ENCODE peak calls at places on chromosomes 3 and 15, in four cellular contexts. P is HCT116, D is neural progenitor cell, Z is hepatocyte. X is an unnamed sample. For H3K4me1, the result is how much of the 10 kb centered on the place peaks cover.

GRCh38 chr15:32123473-32123872 is 93.2 kb downstream of the CHRNA7 start:
- DNase-seq in Z (no peak), P (no peak), D (no peak), X (no peak)

GRCh38 chr3:52299815-52300611 is 12.4 kb downstream of the GLYCTK start:
- DNase-seq in Z (peak), D (peak), P (no peak), X (no peak)

GRCh38 chr3:169966951-169967915 is 626 bp downstream of the SEC62 start:
- DNase-seq in D (peak), P (no peak), Z (peak), X (peak)

GRCh38 chr3:58411036-58411435 is 22.6 kb downstream of the PDHB start:
- DNase-seq in P (no peak), Z (no peak), D (no peak), X (no peak)

GRCh38 chr3:177729939-177730700 is 532.8 kb upstream of the TBL1XR1 start:
- DNase-seq in Z (no peak), D (no peak), P (no peak), X (no peak)

GRCh38 chr3:105367063-105367405 is 325 bp downstream of the ALCAM start:
- DNase-seq in D (peak), P (no peak), Z (peak), X (peak)

GRCh38 chr3:196198771-196199753 is 12.1 kb downstream of the ZDHHC19 start:
- DNase-seq in D (no peak), Z (no peak), P (no peak), X (no peak)

GRCh38 chr3:45491344-45491743 is 103.0 kb downstream of the LARS2 start:
- DNase-seq in P (no peak), Z (no peak), D (no peak), X (no peak)

GRCh38 chr15:60941448-60941847 is 287.7 kb downstream of the RORA start:
- DNase-seq in P (no peak), Z (no peak), D (no peak), X (no peak)

GRCh38 chr3:151224268-151224909 is 21.4 kb upstream of the GPR171 start:
- DNase-seq in P (no peak), D (no peak), Z (no peak), X (no peak)
- H3K4me1 ChIP-seq in P (under half), D (under half), Z (under half), X (under half)

DNA sequence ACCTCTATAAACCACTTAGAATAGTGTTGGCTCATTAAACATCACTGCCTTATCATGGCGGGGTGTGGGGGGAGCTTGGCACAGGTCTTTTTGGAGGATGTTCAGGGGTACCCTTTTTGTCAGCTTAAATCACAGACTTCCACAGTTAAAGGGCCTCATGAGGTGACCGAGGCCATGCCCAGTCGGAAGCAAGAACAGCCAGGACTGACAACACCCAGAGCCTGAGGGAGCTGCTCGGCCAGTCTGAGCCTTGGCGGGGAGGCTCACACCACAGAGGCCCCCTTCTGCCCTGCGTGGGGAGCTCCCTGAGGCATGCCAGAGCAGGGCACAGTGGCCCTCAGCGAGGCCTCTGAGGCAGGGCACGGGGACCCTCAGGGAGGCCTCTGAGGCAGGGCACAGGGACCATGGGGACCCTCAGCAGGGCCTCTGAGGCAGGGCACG is 49.5 kb downstream of the UMPS start:
- DNase-seq in Z (no peak), D (no peak), P (no peak), X (no peak)
- H3K4me3 ChIP-seq in Z (no peak), D (no peak), P (no peak), X (no peak)

GRCh38 chr15:57172925-57173324 is 203.4 kb upstream of the CGNL1 start:
- DNase-seq in Z (no peak), P (no peak), D (no peak), X (no peak)
- H3K4me1 ChIP-seq in Z (under half), P (under half), D (under half), X (under half)

DNA sequence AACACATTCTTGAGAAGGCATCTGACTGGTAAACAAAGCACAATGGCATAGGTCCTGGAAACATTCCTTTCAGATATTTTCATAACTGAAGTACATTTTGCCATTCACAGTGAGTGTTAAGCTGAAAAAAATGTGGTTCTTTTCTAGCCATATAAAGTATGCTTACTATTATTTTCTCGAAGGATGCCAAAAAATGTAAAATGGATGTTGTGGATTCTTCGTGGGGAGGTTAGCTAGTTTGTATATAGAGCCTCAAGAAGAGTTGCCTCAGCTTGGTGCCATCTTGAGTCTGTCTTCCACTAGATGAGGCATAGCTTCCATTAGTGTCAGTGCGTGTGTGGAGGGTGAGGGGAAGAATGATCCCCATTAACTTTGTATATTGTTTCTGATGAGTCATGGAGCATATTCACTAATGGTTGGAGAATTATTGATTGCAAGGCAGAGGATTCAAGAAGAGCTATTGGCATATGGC is 4.1 kb downstream of the MBNL1 start:
- DNase-seq in Z (no peak), D (no peak), P (no peak), X (no peak)
- H3K4me3 ChIP-seq in Z (no peak), D (no peak), P (no peak), X (no peak)

GRCh38 chr3:184339016-184339415 is 1.6 kb downstream of the FAM131A start:
- DNase-seq in D (no peak), P (no peak), Z (no peak), X (no peak)
- H3K4me1 ChIP-seq in D (under half), P (under half), Z (under half), X (under half)

DNA sequence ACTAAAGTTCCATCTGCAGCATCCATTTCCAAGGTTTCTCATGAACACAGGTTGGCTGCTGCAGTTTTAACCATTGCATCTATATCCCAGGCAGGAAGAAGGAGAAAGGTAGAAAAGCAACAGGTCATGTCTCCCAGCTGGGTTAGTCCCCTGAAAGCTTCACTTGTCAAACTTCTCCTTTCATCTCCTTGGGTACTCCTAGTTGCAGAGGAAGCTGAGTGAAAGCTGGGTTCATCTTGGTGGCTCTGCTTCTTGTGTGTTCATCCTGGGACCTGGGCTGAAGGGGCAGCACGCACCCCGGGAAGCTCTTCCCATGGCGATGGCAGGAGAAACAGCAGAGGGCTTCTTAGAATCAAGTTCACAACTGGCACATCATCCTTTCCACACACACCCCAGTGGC is 61.3 kb upstream of the NR2C2 start:
- DNase-seq in D (no peak), Z (no peak), P (no peak), X (no peak)
- H3K4me3 ChIP-seq in D (no peak), Z (no peak), P (no peak), X (no peak)

DNA sequence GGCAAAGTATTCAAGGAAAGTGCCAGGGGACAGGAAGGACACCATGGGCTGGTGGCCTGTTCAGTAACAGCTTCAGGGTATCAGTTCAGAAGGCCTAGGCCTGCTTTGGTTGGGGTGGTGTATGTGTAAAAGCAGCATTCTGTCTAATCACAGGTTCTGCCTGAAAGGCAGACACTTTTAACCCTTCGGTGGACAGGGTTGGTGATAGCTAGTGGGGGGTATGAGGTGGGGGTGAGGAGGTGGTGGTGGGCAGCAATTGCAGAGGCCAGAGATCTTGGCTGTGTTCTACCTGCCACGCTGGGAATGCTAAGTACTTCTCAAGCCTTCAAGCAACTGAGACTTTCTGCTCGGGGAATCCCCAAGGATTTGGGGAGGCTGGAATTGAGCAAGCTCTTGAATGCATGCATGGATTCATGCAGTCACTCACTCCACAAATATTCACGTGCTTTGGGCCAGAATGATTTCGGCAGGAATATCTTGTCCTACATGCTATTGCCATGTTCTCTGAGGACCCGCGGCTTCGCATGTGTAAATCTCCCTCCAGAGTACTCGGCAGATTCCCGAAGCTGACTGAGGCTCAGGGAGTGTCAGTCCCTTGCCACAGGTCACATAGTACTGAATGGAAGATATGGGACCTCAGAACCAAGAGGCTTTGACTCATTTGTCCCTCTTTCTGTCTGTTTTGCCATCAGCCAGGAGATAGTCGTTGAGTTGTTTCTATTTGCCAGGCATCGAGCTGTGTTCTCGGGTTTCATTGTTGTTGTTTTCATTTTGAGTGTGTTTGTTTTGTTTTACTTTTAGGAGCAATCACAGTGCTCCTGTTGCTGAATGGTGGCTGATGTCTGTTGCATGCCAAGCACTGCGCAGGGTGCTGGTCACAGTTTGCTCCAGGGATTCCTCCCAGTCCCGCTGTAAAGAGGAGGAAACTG is 65.5 kb downstream of the SMAD3 start:
- DNase-seq in P (no peak), Z (no peak), D (no peak), X (no peak)
- H3K4me1 ChIP-seq in P (half or more), Z (half or more), D (under half), X (under half)

DNA sequence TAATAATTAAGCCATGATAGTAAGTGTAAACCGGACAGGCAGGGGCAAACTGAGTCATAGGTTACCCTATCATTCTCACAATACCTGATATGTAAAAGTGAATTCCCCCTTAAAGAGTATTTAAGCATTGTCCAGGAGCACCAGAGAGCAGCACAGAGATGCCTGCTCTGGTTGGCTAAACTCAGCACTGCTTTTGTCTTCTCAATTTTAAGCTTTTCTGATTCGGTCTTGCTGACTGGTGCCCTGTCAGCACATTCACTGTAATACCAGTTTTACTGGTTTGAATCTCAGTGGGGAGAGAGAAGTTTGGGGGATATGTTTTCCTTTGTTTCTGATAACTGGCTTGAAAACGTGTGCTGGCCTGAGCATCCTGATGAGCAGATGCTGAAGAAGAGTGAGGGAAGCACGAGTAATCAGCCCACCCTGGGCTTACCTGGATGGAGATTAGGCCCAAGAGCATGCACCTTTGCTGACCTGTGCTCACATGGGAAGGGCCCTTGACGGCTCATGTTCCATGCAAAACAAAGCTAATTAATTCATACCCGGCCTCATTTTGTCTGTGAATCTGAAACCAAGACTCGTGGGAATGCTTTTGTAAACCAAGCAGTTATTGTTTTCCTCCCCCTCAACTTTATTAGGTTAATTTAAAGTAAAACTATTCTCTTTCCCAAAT is 208.5 kb upstream of the MRPL3 start:
- DNase-seq in D (no peak), P (no peak), Z (no peak), X (no peak)
- H3K4me3 ChIP-seq in D (no peak), P (no peak), Z (no peak), X (no peak)